ENCODE peak calls at places on chromosomes 13 and 19, in ten cellular contexts. X, K, R, Q, P, D, S, M, V and U are unnamed samples.

GRCh38 chr19:3801412-3802096 is 15.4 kb upstream of the MATK start:
- DNase-seq in X (peak), K (no peak), R (peak), Q (no peak), P (no peak), D (peak), S (no peak), M (peak), V (no peak), U (no peak)

GRCh38 chr19:49832556-49832955 is 14.5 kb downstream of the MED25 start:
- DNase-seq in X (no peak), K (no peak), R (no peak), Q (no peak), P (no peak), D (no peak), S (no peak), M (no peak), V (no peak), U (no peak)

GRCh38 chr13:24253520-24254150 is 55.7 kb upstream of the C1QTNF9 start:
- DNase-seq in X (no peak), K (no peak), R (no peak), Q (no peak), P (no peak), D (no peak), S (no peak), M (no peak), V (no peak), U (no peak)

GRCh38 chr19:13604902-13605586 is 98.8 kb upstream of the CACNA1A start:
- DNase-seq in X (no peak), K (no peak), R (no peak), Q (no peak), P (no peak), D (no peak), S (no peak), M (no peak), V (no peak), U (no peak)

GRCh38 chr19:18385675-18386542 is at the start of gene GDF15:
- DNase-seq in X (no peak), K (peak), R (no peak), Q (peak), P (peak), D (no peak), S (peak), M (peak), V (no peak), U (no peak)

GRCh38 chr13:40982772-40983171 is 36.3 kb downstream of the ELF1 start:
- DNase-seq in X (no peak), K (no peak), R (no peak), Q (no peak), P (no peak), D (peak), S (peak), M (no peak), V (no peak), U (no peak)

GRCh38 chr19:43446746-43447489 is 18.5 kb downstream of the LYPD3 start:
- DNase-seq in X (peak), K (peak), R (peak), Q (peak), P (no peak), D (peak), S (peak), M (peak), V (peak), U (no peak)

GRCh38 chr13:49540552-49540951 is 44.8 kb downstream of the PHF11 start:
- DNase-seq in X (no peak), K (no peak), R (no peak), Q (no peak), P (no peak), D (peak), S (peak), M (no peak), V (no peak), U (no peak)

GRCh38 chr19:40805258-40805868 is 6.4 kb downstream of the EGLN2 start:
- DNase-seq in X (no peak), K (peak), R (no peak), Q (no peak), P (no peak), D (peak), S (no peak), M (no peak), V (no peak), U (no peak)

GRCh38 chr19:43555185-43555770 is 20.0 kb downstream of the XRCC1 start:
- DNase-seq in X (no peak), K (peak), R (peak), Q (peak), P (no peak), D (peak), S (peak), M (no peak), V (no peak), U (no peak)

DNA sequence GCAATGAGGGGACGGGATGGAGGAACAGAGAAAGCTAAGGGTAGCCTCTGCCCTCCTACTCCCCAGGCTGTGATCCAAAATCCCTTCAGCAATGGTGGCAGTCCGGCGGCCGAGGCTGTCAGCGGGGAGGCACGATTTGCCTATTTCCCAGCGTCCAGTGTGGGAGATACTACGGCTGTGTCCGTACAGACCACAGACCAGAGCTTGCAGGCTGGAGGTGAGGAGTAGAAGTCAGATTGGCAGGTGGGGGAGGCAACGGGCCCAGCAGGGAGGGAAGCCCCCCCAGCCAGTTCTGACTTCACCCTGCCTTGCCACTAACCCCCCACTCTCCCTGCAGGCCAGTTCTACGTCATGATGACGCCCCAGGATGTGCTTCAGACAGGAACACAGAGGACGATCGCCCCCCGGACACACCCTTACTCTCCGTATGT is 1.6 kb downstream of the USF2 start:
- DNase-seq in X (no peak), K (peak), R (no peak), Q (no peak), P (no peak), D (no peak), S (no peak), M (no peak), V (no peak), U (no peak)
- H3K27ac ChIP-seq in X (peak), K (no peak), R (peak), Q (peak), P (no peak), D (no peak), S (no peak), M (no peak), V (no peak), U (peak)

GRCh38 chr13:58583961-58584360 is 952.4 kb downstream of the PCDH17 start:
- DNase-seq in X (no peak), K (no peak), R (no peak), Q (no peak), P (no peak), D (no peak), S (peak), M (no peak), V (no peak), U (no peak)
- H3K27ac ChIP-seq in X (no peak), K (no peak), R (no peak), Q (no peak), P (no peak), D (no peak), S (no peak), M (no peak), V (no peak), U (no peak)

GRCh38 chr13:94305463-94305862 is 174.0 kb downstream of the DCT start:
- DNase-seq in X (no peak), K (no peak), R (no peak), Q (no peak), P (no peak), D (no peak), S (peak), M (no peak), V (no peak), U (no peak)
- H3K27ac ChIP-seq in X (no peak), K (no peak), R (no peak), Q (no peak), P (no peak), D (no peak), S (peak), M (no peak), V (no peak), U (no peak)

DNA sequence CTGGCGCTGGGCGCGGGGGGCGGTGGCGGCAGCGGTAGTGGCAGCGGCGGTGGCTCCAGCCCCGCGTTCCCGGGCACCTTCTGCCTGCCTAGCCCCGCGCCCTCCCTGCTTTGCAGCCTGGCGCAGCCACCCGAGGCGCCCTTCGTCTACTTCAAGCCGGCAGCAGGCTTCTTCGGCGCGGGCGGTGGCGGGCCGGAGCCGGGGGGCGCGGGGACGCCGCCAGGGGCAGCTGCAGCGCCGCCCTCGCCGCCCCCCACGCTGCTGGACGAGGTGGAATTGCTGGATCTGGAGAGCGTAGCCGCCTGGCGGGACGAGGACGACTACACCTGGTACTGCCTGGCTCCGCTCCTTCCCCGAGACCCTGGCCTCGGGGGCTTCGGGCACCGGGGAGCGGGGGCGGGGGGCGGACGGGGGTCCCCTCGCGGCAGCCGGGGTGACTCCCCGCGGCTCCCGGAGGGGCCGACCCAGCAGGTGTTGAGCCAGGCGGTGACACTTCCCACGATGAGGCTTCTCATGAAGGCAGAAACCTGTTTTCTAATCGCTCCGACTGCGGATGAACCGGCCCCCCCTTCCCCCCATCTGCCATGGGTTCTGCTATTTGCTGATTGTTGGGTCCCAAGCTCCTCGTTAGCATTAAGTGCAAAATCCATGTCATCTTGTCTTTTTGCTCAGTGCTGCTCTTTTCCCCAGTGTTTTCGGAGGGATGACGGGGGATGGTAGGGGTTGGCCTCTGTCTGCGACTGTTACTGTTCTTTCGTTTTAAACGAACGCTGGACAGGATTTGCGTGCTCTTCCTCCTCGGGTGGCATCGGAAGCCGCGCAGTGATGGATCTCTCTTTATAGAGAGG is 948 bp downstream of the SLAIN1 start:
- DNase-seq in X (no peak), K (peak), R (peak), Q (peak), P (no peak), D (peak), S (peak), M (peak), V (no peak), U (no peak)
- H3K27ac ChIP-seq in X (peak), K (peak), R (peak), Q (no peak), P (no peak), D (peak), S (no peak), M (no peak), V (no peak), U (peak)

DNA sequence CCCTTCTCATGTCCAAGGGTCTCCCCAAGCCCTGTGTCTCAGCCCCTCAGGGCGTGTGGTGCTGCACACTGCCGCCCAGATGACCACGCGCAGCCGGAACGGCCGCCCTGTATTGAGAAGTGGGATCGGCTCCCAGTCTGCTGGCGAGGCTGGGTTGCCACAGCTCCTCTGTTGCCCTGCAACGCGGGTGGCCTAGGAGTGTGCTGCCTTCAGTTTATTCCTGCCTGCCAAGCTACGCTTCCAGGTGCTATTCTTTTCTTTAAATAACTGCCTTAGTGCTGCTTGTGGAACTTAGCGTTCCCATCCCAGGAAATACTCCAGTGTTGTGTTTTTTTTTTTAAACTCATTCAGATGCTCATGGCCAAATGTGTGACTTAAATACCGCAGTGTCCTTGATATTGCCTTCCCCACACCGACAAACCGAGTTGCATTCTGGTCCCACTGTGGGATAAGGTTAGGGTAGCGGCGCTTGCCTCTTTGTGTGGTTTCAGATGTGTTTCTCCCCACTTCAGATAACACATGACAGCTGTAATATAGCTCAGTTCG is 16.6 kb downstream of the ACTN4 start:
- DNase-seq in X (peak), K (peak), R (peak), Q (peak), P (no peak), D (no peak), S (no peak), M (peak), V (no peak), U (no peak)
- H3K27ac ChIP-seq in X (peak), K (peak), R (peak), Q (peak), P (peak), D (peak), S (peak), M (peak), V (peak), U (peak)

GRCh38 chr13:26246154-26246553 is 7.8 kb upstream of the CDK8 start:
- DNase-seq in X (no peak), K (no peak), R (no peak), Q (no peak), P (no peak), D (no peak), S (no peak), M (no peak), V (no peak), U (no peak)

GRCh38 chr13:26253262-26253786 is 605 bp upstream of the CDK8 start:
- DNase-seq in X (no peak), K (no peak), R (no peak), Q (no peak), P (no peak), D (no peak), S (no peak), M (no peak), V (no peak), U (no peak)

GRCh38 chr13:26249551-26249950 is 4.4 kb upstream of the CDK8 start:
- DNase-seq in X (no peak), K (no peak), R (no peak), Q (no peak), P (no peak), D (no peak), S (no peak), M (no peak), V (no peak), U (no peak)

GRCh38 chr13:26247011-26247410 is 6.9 kb upstream of the CDK8 start:
- DNase-seq in X (no peak), K (no peak), R (no peak), Q (no peak), P (no peak), D (no peak), S (no peak), M (no peak), V (no peak), U (no peak)

GRCh38 chr13:26247608-26248007 is 6.3 kb upstream of the CDK8 start:
- DNase-seq in X (no peak), K (no peak), R (no peak), Q (no peak), P (no peak), D (no peak), S (no peak), M (no peak), V (no peak), U (no peak)
- H3K27ac ChIP-seq in X (no peak), K (no peak), R (no peak), Q (no peak), P (no peak), D (no peak), S (no peak), M (no peak), V (no peak), U (no peak)